ENCODE peak calls at places on chromosomes 6 and 20, in four cellular contexts. One of them, this sample, is unnamed.
A peak's percentile ranks its signal among the peaks of the same experiment; 100 is the strongest.

GRCh38 chr20:41329435-41330342 is 10.9 kb upstream of the LPIN3 start:
- DNase-seq in fibroblast of lung: peak; percentile 95
- DNase-seq in HepG2: peak; percentile 82
- DNase-seq in endothelial cell of umbilical vein: peak; percentile 94
- DNase-seq in this sample: peak; percentile 95

GRCh38 chr6:137351890-137352289 is 132.7 kb upstream of the IFNGR1 start:
- DNase-seq in fibroblast of lung: peak; percentile 95
- DNase-seq in HepG2: peak; percentile 86
- DNase-seq in endothelial cell of umbilical vein: no peak
- DNase-seq in this sample: no peak

GRCh38 chr20:38286586-38287502 is 17.1 kb upstream of the BPI start:
- DNase-seq in fibroblast of lung: no peak
- DNase-seq in HepG2: peak; percentile 38
- DNase-seq in endothelial cell of umbilical vein: no peak
- DNase-seq in this sample: no peak

GRCh38 chr6:26200918-26201721 is 113.9 kb downstream of the HFE start:
- DNase-seq in fibroblast of lung: no peak
- DNase-seq in HepG2: no peak
- DNase-seq in endothelial cell of umbilical vein: no peak
- DNase-seq in this sample: no peak

GRCh38 chr6:43924222-43924702 is 154.3 kb downstream of the VEGFA start:
- DNase-seq in fibroblast of lung: peak; percentile 37
- DNase-seq in HepG2: no peak
- DNase-seq in endothelial cell of umbilical vein: no peak
- DNase-seq in this sample: peak; percentile 54

GRCh38 chr6:151054304-151054703 is 185.5 kb upstream of the AKAP12 start:
- DNase-seq in fibroblast of lung: peak; percentile 80
- DNase-seq in HepG2: no peak
- DNase-seq in endothelial cell of umbilical vein: peak; percentile 34
- DNase-seq in this sample: no peak

GRCh38 chr6:151681426-151682059 is 125.9 kb upstream of the ESR1 start:
- DNase-seq in fibroblast of lung: peak; percentile 28
- DNase-seq in HepG2: peak; percentile 28
- DNase-seq in endothelial cell of umbilical vein: no peak
- DNase-seq in this sample: no peak

GRCh38 chr6:35181933-35182612 is 31.7 kb upstream of the SCUBE3 start:
- DNase-seq in fibroblast of lung: peak; percentile 85
- DNase-seq in HepG2: no peak
- DNase-seq in endothelial cell of umbilical vein: peak; percentile 15
- DNase-seq in this sample: peak; percentile 72

GRCh38 chr6:164200071-164200470 is 785.6 kb downstream of the QKI start:
- DNase-seq in fibroblast of lung: no peak
- DNase-seq in HepG2: no peak
- DNase-seq in endothelial cell of umbilical vein: no peak
- DNase-seq in this sample: no peak

GRCh38 chr6:65259080-65259479 is 447.9 kb downstream of the EYS start:
- DNase-seq in fibroblast of lung: peak; percentile 83
- DNase-seq in HepG2: peak; percentile 11
- DNase-seq in endothelial cell of umbilical vein: peak; percentile 35
- DNase-seq in this sample: no peak

GRCh38 chr6:75893058-75893775 is 144.2 kb downstream of the MYO6 start:
- DNase-seq in fibroblast of lung: peak; percentile 90
- DNase-seq in HepG2: peak; percentile 61
- DNase-seq in endothelial cell of umbilical vein: peak; percentile 81
- DNase-seq in this sample: peak; percentile 36

GRCh38 chr20:41234546-41234945 is 83.0 kb downstream of the ZHX3 start:
- DNase-seq in fibroblast of lung: no peak
- DNase-seq in HepG2: no peak
- DNase-seq in endothelial cell of umbilical vein: no peak
- DNase-seq in this sample: no peak

GRCh38 chr20:20215976-20216727 is 151.8 kb upstream of the INSM1 start:
- DNase-seq in fibroblast of lung: no peak
- DNase-seq in HepG2: no peak
- DNase-seq in endothelial cell of umbilical vein: no peak
- DNase-seq in this sample: no peak

GRCh38 chr20:32207211-32207625 is 325 bp downstream of the PLAGL2 start:
- DNase-seq in fibroblast of lung: no peak
- DNase-seq in HepG2: no peak
- DNase-seq in endothelial cell of umbilical vein: no peak
- DNase-seq in this sample: no peak

GRCh38 chr20:32206383-32207210 is 946 bp downstream of the PLAGL2 start:
- DNase-seq in fibroblast of lung: no peak
- DNase-seq in HepG2: no peak
- DNase-seq in endothelial cell of umbilical vein: no peak
- DNase-seq in this sample: no peak

GRCh38 chr20:32207626-32208498 is at the start of the genes PLAGL2 and POFUT1:
- DNase-seq in fibroblast of lung: peak; percentile 85
- DNase-seq in HepG2: peak; percentile 82
- DNase-seq in endothelial cell of umbilical vein: peak; percentile 79
- DNase-seq in this sample: peak; percentile 87

GRCh38 chr20:32208499-32209154 is 947 bp downstream of the POFUT1 start:
- DNase-seq in fibroblast of lung: no peak
- DNase-seq in HepG2: no peak
- DNase-seq in endothelial cell of umbilical vein: no peak
- DNase-seq in this sample: no peak

DNA sequence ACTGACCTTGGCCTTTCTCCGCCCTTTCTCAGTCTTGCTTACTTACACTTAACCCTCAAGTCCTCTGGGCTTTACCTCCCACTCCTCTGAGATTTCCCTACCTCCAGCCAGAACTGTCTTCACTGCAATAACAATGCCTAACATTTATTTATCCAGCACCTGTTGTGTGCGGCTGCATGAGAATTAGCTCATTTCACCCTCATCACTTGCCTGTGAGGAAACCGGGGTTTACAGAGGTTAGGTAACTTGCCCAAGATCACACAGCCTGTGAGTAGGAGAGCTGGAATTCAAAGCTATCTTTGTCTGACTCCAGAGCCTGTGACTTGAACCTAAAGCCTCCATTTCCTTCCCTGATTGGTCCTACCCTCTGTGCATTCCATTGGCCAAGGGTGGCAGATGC is 2.5 kb downstream of the POFUT1 start:
- DNase-seq in fibroblast of lung: no peak
- DNase-seq in HepG2: no peak
- DNase-seq in endothelial cell of umbilical vein: no peak
- DNase-seq in this sample: no peak
- H2AFZ ChIP-seq in fibroblast of lung: no peak overlapping the region
- H2AFZ ChIP-seq in HepG2: no peak overlapping the region
- H2AFZ ChIP-seq in endothelial cell of umbilical vein: no peak overlapping the region
- H2AFZ ChIP-seq in this sample: no peak overlapping the region

GRCh38 chr20:34525342-34525708 is 9.1 kb downstream of the DYNLRB1 start:
- DNase-seq in fibroblast of lung: no peak
- DNase-seq in HepG2: no peak
- DNase-seq in endothelial cell of umbilical vein: no peak
- DNase-seq in this sample: no peak
- H3K4me1 ChIP-seq in fibroblast of lung: peaks cover 40% of the 10 kb centered on the region
- H3K4me1 ChIP-seq in HepG2: peaks cover 56% of the 10 kb centered on the region
- H3K4me1 ChIP-seq in endothelial cell of umbilical vein: peaks cover 21% of the 10 kb centered on the region
- H3K4me1 ChIP-seq in this sample: peaks cover 21% of the 10 kb centered on the region

DNA sequence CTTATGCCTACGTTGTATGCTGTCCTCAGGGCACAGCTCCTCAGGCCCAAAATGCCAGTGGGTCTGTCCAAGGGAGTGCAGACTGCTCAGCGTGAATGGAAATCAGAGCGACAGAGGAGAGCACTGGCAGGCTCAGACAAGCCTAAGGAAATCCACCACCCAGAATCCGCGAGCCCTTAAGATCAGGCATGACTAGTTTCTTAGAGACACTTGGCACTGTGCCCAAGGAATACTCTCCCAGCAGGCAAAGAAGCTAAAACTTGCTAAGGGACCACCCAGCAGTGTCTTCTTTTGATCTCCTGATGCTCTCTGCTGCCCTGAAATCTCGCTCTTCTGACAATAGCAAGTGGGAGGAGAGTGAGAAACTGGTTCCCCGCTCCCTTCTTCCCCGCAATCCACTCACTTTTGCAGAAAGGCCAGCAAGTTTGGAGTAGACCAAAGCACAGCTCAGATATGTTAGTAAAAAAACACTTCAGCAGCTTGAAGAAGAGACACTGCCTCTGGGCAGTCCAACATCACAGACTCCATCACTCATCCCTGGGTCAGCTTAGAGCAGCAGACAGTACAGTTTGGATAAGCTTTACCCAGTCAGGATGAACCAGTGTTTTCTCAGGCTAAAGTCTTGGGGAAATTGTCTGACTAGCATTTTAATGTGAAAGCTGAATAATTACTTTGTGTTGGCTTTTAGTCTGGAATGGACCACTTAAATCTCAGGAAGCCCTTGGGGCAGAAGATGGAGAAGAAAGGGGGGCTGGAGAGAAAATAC is 32.4 kb downstream of the TRAF3IP2 start:
- DNase-seq in fibroblast of lung: peak; percentile 74
- DNase-seq in HepG2: no peak
- DNase-seq in endothelial cell of umbilical vein: no peak
- DNase-seq in this sample: peak; percentile 91
- H2AFZ ChIP-seq in fibroblast of lung: no peak overlapping the region
- H2AFZ ChIP-seq in HepG2: no peak overlapping the region
- H2AFZ ChIP-seq in endothelial cell of umbilical vein: no peak overlapping the region
- H2AFZ ChIP-seq in this sample: peak overlapping the region; percentile 14

GRCh38 chr6:12366732-12367131 is 76.6 kb downstream of the EDN1 start:
- DNase-seq in fibroblast of lung: no peak
- DNase-seq in HepG2: no peak
- DNase-seq in endothelial cell of umbilical vein: no peak
- DNase-seq in this sample: no peak

GRCh38 chr6:12367412-12367811 is 77.3 kb downstream of the EDN1 start:
- DNase-seq in fibroblast of lung: no peak
- DNase-seq in HepG2: no peak
- DNase-seq in endothelial cell of umbilical vein: no peak
- DNase-seq in this sample: no peak

GRCh38 chr6:12361042-12361765 is 71.0 kb downstream of the EDN1 start:
- DNase-seq in fibroblast of lung: no peak
- DNase-seq in HepG2: no peak
- DNase-seq in endothelial cell of umbilical vein: no peak
- DNase-seq in this sample: no peak

GRCh38 chr6:12359051-12359450 is 68.9 kb downstream of the EDN1 start:
- DNase-seq in fibroblast of lung: no peak
- DNase-seq in HepG2: no peak
- DNase-seq in endothelial cell of umbilical vein: no peak
- DNase-seq in this sample: no peak

DNA sequence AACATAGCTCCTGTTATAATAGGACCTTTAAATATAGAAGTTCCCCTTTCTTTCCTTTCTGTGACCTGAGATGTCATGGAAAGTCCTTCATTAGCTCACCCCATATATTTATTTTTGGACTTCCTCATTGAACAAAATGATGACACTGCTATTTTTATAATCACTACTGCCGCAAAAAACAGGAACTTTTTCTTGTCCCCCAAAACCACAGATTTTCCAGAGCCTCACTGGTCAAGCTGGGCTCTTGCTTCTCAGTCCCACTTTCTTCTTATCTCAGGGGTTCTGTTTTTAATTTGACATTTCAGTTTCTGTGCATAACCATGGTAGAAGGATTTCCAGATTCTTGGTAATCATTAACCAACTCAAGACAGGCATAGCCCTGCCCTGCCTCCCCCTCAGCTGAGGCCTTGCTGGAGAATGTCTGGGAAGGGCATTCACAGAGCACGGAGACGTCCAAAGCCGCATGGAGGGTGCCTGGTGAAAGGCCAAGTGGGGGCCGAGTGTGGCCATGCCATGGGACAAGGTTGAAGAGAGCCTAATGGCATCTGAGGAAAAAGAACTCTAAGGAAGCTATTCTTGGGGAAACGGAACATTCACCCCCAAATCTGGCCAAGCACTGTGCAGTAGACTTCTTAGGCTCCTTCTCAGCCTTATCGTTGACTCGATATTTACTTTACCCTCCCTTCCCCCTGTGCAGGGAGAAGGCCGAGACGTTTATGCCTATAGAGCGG is 73.7 kb downstream of the EDN1 start:
- DNase-seq in fibroblast of lung: no peak
- DNase-seq in HepG2: peak; percentile 52
- DNase-seq in endothelial cell of umbilical vein: no peak
- DNase-seq in this sample: no peak
- H3K4me1 ChIP-seq in fibroblast of lung: no peaks in the 10 kb centered on the region
- H3K4me1 ChIP-seq in HepG2: peaks cover 36% of the 10 kb centered on the region
- H3K4me1 ChIP-seq in endothelial cell of umbilical vein: no peaks in the 10 kb centered on the region
- H3K4me1 ChIP-seq in this sample: no peaks in the 10 kb centered on the region

GRCh38 chr20:17226410-17227198 is at the start of gene PCSK2:
- DNase-seq in fibroblast of lung: peak; percentile 20
- DNase-seq in HepG2: no peak
- DNase-seq in endothelial cell of umbilical vein: no peak
- DNase-seq in this sample: peak; percentile 26
- H2AFZ ChIP-seq in fibroblast of lung: no peak within 1 kb of the TSS
- H2AFZ ChIP-seq in HepG2: no peak within 1 kb of the TSS
- H2AFZ ChIP-seq in endothelial cell of umbilical vein: no peak within 1 kb of the TSS
- H2AFZ ChIP-seq in this sample: no peak within 1 kb of the TSS

DNA sequence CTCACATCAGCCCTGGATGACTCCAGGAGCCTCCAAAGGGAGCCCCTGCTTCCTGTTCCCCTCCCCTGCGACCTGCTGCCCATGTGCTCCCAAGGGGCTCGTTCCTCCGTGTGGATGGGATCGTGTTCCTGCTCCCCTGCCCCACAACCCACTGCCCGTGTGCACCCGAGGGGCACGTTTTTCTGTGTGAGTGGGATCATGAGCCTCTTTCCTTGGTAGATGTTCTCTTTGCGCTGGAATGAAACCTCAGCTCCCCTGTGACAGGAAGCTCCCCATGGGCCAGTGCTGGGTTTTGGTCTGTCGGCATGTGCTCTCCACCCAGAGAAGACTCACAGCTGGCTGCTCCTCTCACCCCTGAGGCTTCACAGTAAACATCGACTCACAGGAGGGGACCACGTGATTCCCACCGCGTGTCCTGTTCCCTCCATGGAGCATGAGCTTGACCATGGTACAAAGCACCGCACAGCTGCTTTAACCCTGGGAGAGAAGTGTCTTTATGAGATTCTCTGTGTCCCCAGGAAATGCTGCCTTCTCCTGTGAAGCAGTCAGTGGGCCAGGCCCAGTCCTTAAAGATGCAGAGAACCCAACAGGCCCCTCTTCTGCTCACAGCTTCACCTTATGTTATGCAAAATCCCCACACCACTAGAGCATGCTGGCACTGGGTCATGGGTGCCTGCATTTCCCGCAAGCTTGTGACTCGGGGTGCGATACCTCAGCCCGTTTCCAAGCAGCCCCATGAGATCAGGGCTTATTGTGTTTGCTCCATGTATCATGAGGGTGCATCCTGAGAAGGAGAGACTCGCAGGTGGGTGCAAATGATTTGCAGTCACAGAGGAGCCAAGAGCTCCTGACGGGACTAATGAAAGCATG is 215.1 kb downstream of the ERMARD start:
- DNase-seq in fibroblast of lung: no peak
- DNase-seq in HepG2: no peak
- DNase-seq in endothelial cell of umbilical vein: no peak
- DNase-seq in this sample: no peak
- H3K4me1 ChIP-seq in fibroblast of lung: no peaks in the 10 kb centered on the region
- H3K4me1 ChIP-seq in HepG2: no peaks in the 10 kb centered on the region
- H3K4me1 ChIP-seq in endothelial cell of umbilical vein: peaks cover 2% of the 10 kb centered on the region
- H3K4me1 ChIP-seq in this sample: no peaks in the 10 kb centered on the region

GRCh38 chr20:36861875-36862801 is 13.8 kb upstream of the TLDC2 start:
- DNase-seq in fibroblast of lung: peak; percentile 84
- DNase-seq in HepG2: peak; percentile 87
- DNase-seq in endothelial cell of umbilical vein: peak; percentile 44
- DNase-seq in this sample: peak; percentile 99
- H2AFZ ChIP-seq in fibroblast of lung: no peak overlapping the region
- H2AFZ ChIP-seq in HepG2: no peak overlapping the region
- H2AFZ ChIP-seq in endothelial cell of umbilical vein: peak overlapping the region; percentile 3
- H2AFZ ChIP-seq in this sample: peak overlapping the region; percentile 57